ENCODE peak calls at places on chromosomes 13 and 19, in seven cellular contexts. S is HCT116, B is SK-N-SH, K is astrocyte, A is fibroblast of lung, O is neuronal stem cell, P is Karpas-422. D is an unnamed sample.

GRCh38 chr13:45021250-45021649 is 31.9 kb downstream of the GPALPP1 start:
- DNase-seq in S (no peak), B (no peak), K (peak; percentile 59), A (peak; percentile 65), O (no peak), P (no peak), D (no peak)

GRCh38 chr13:111917901-111918300 is 149.0 kb upstream of the SOX1 start:
- DNase-seq in S (no peak), B (no peak), K (no peak), A (no peak), O (no peak), P (no peak), D (no peak)

GRCh38 chr13:111095911-111096501 is 19.1 kb upstream of the ARHGEF7 start:
- DNase-seq in S (no peak), B (no peak), K (no peak), A (no peak), O (no peak), P (no peak), D (no peak)

GRCh38 chr19:1172353-1173159 is 1.5 kb downstream of the SBNO2 start:
- DNase-seq in S (no peak), B (peak; percentile 64), K (peak; percentile 50), A (peak; percentile 63), O (no peak), P (peak; percentile 48), D (peak; percentile 68)

GRCh38 chr19:12938536-12939291 is at the start of gene CALR:
- DNase-seq in S (no peak), B (no peak), K (no peak), A (peak; percentile 24), O (no peak), P (peak; percentile 68), D (peak; percentile 65)

GRCh38 chr13:114097893-114098688 is 34.3 kb downstream of the RASA3 start:
- DNase-seq in S (no peak), B (peak; percentile 83), K (no peak), A (no peak), O (no peak), P (no peak), D (no peak)

GRCh38 chr19:50558449-50558848 is 9.8 kb downstream of the LRRC4B start:
- DNase-seq in S (no peak), B (no peak), K (no peak), A (no peak), O (no peak), P (no peak), D (no peak)

GRCh38 chr13:51861728-51862300 is at the start of gene CCDC70:
- DNase-seq in S (no peak), B (no peak), K (peak; percentile 59), A (peak; percentile 71), O (no peak), P (no peak), D (no peak)

GRCh38 chr19:11152318-11153062 is 3.1 kb downstream of the SPC24 start:
- DNase-seq in S (no peak), B (no peak), K (peak; percentile 52), A (peak; percentile 73), O (no peak), P (no peak), D (no peak)

GRCh38 chr19:44113784-44114390 is 688 bp downstream of the ZNF225 start:
- DNase-seq in S (no peak), B (peak; percentile 30), K (no peak), A (no peak), O (peak; percentile 3), P (peak; percentile 49), D (no peak)

GRCh38 chr19:44951179-44952159 is 3.7 kb upstream of the CLPTM1 start:
- DNase-seq in S (peak; percentile 66), B (peak; percentile 82), K (peak; percentile 52), A (peak; percentile 67), O (peak; percentile 82), P (peak; percentile 92), D (peak; percentile 94)

GRCh38 chr13:111575719-111576118 is 255.3 kb downstream of the TEX29 start:
- DNase-seq in S (no peak), B (no peak), K (no peak), A (no peak), O (no peak), P (no peak), D (no peak)

GRCh38 chr13:38013676-38014075 is 144.1 kb upstream of the TRPC4 start:
- DNase-seq in S (no peak), B (no peak), K (no peak), A (no peak), O (no peak), P (no peak), D (no peak)

GRCh38 chr13:65378484-65378883 is 1851.7 kb downstream of the PCDH9 start:
- DNase-seq in S (no peak), B (no peak), K (no peak), A (no peak), O (no peak), P (no peak), D (no peak)

GRCh38 chr13:25085125-25085742 is 10.7 kb upstream of the PABPC3 start:
- DNase-seq in S (peak; percentile 36), B (peak; percentile 51), K (peak; percentile 13), A (peak; percentile 37), O (peak; percentile 17), P (peak; percentile 77), D (peak; percentile 69)

GRCh38 chr13:24899601-24900000 is 135.6 kb downstream of the RNF17 start:
- DNase-seq in S (no peak), B (no peak), K (peak; percentile 25), A (peak; percentile 45), O (no peak), P (no peak), D (no peak)

GRCh38 chr19:3268326-3268725 is 43.9 kb downstream of the CELF5 start:
- DNase-seq in S (no peak), B (no peak), K (no peak), A (no peak), O (no peak), P (no peak), D (no peak)

GRCh38 chr13:44224433-44225149 is 149.0 kb upstream of the SERP2 start:
- DNase-seq in S (no peak), B (no peak), K (no peak), A (no peak), O (no peak), P (no peak), D (no peak)

GRCh38 chr13:75258159-75258782 is 223.7 kb downstream of the TBC1D4 start:
- DNase-seq in S (peak; percentile 23), B (peak; percentile 36), K (peak; percentile 30), A (peak; percentile 41), O (peak; percentile 48), P (peak; percentile 64), D (peak; percentile 38)

GRCh38 chr19:41187884-41188279 is 5.1 kb upstream of the CYP2S1 start:
- DNase-seq in S (no peak), B (no peak), K (no peak), A (no peak), O (no peak), P (no peak), D (no peak)

GRCh38 chr19:35209646-35210045 is 18.9 kb downstream of the FAM187B start:
- DNase-seq in S (no peak), B (no peak), K (no peak), A (no peak), O (no peak), P (no peak), D (no peak)

GRCh38 chr13:27962982-27963381 is 6.1 kb downstream of the CDX2 start:
- DNase-seq in S (no peak), B (no peak), K (no peak), A (no peak), O (no peak), P (no peak), D (peak; percentile 12)

GRCh38 chr19:5293607-5294089 is 47.0 kb downstream of the PTPRS start:
- DNase-seq in S (no peak), B (peak; percentile 94), K (peak; percentile 19), A (peak; percentile 52), O (peak; percentile 92), P (no peak), D (peak; percentile 72)

GRCh38 chr13:30363725-30364124 is 56.4 kb upstream of the KATNAL1 start:
- DNase-seq in S (no peak), B (no peak), K (no peak), A (no peak), O (no peak), P (no peak), D (no peak)
- H3K27ac ChIP-seq in S (no peak overlapping the region), B (peak overlapping the region; percentile 35), K (no peak overlapping the region), A (no peak overlapping the region), O (no peak overlapping the region), P (peak overlapping the region; percentile 49), D (no peak overlapping the region)

DNA sequence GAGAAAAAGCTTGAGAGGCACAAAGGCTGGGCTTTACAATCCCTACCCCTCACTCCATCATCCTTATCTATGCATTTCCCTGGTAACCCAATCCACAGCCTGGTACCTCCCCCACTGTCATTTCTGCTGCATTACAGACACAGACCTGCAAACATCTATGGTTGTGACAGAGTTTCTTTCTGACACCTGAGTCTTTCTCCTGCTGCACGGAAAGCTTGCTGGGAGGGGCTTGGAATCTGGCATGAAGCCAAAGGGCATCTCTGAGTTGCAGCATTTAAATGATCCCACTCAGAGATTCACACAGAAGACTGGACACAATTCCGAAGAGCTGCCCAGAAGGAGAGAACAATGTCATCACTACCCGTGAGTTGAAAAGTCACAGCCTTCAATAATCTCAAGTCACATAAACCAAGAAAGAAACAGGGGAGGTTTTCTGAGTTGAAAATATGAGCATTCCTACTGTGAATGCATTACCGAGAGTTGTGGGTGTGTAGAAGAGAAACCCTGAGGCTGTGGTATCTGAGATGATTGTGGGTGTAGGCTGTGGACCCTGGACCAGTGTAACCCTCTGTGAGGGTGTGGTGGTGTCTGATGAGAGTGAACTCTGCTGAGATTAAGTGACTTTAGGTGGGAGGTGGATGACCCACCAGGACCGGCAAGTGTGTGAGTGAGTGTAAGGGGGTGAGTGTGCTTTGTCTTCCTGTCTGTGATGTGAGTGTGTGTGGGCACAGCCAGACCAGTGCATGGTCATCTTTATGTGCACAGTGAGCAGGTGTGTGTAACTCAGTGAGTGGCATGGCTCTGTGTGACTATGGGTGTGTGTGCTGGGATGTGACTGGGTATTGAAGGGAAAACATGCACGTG is at the start of gene LGALS14:
- DNase-seq in S (no peak), B (no peak), K (no peak), A (no peak), O (no peak), P (peak; percentile 55), D (peak; percentile 28)
- H3K4me3 ChIP-seq in S (no peak within 1 kb of the TSS), B (no peak within 1 kb of the TSS), K (no peak within 1 kb of the TSS), A (no peak within 1 kb of the TSS), O (no peak within 1 kb of the TSS), P (peak within 1 kb of the TSS; percentile 61), D (no peak within 1 kb of the TSS)

DNA sequence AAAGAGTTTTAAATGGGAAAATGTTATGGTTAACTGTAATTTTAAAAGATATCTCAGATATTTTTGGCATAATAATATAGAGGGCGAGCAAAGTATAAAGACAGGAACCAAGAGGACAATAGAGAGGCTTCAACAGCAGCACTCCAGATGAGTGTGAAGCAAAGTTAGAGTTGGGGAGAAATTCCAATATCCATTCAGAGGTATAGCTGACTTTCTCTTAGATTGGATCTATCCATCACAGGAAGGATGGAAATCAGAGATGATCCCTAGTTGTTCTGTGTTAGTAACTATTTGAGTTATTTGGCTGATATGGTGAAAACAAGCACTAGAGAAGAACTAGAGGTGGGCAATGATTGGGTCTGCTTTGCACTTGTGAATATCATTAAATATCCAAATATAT is 786.0 kb upstream of the KLHL1 start:
- DNase-seq in S (no peak), B (no peak), K (no peak), A (no peak), O (no peak), P (no peak), D (no peak)
- H3K4me2 ChIP-seq in S (no peak overlapping the region), B (no peak overlapping the region), K (no peak overlapping the region), A (no peak overlapping the region), O (no peak overlapping the region), P (no peak overlapping the region), D (no peak overlapping the region)

GRCh38 chr13:23888658-23889597 is at the start of gene MIPEP:
- DNase-seq in S (peak; percentile 88), B (peak; percentile 94), K (peak; percentile 90), A (peak; percentile 96), O (peak; percentile 90), P (peak; percentile 98), D (peak; percentile 97)

GRCh38 chr13:23889598-23890224 is 511 bp upstream of the MIPEP start:
- DNase-seq in S (no peak), B (peak; percentile 41), K (peak; percentile 15), A (peak; percentile 20), O (peak; percentile 33), P (peak; percentile 78), D (no peak)
- H3K27ac ChIP-seq in S (no peak overlapping the region), B (no peak overlapping the region), K (peak overlapping the region; percentile 33), A (peak overlapping the region; percentile 85), O (no peak overlapping the region), P (peak overlapping the region; percentile 78), D (peak overlapping the region; percentile 32)

D was measured in hepatocyte.